ENCODE peak calls at places on chromosomes 13 and 19, in ten cellular contexts. D is esophagus muscularis mucosa, H is upper lobe of left lung, L is sigmoid colon, Z is breast epithelium, W is stomach, E is endothelial cell of umbilical vein, Q is GM23338, M is transverse colon, A is prostate gland. S is an unnamed sample.

GRCh38 chr19:45934551-45935230 is 20.1 kb upstream of the NANOS2 start:
- DNase-seq in D (no peak), H (no peak), L (no peak), Z (no peak), W (no peak), E (no peak), Q (peak), M (no peak), A (no peak), S (no peak)

GRCh38 chr19:39408392-39409206 is 2.0 kb downstream of the ZFP36 start:
- DNase-seq in D (no peak), H (peak), L (peak), Z (peak), W (no peak), E (peak), Q (no peak), M (peak), A (peak), S (no peak)

GRCh38 chr13:44407891-44408290 is 34.3 kb downstream of the SERP2 start:
- DNase-seq in D (no peak), H (no peak), L (no peak), Z (peak), W (no peak), E (no peak), Q (no peak), M (no peak), A (no peak), S (no peak)

GRCh38 chr19:1977116-1977515 is 36.1 kb downstream of the CSNK1G2 start:
- DNase-seq in D (no peak), H (peak), L (no peak), Z (no peak), W (no peak), E (no peak), Q (no peak), M (no peak), A (no peak), S (no peak)

GRCh38 chr19:35360880-35361420 is 2.7 kb downstream of the FFAR3 start:
- DNase-seq in D (peak), H (no peak), L (no peak), Z (no peak), W (no peak), E (no peak), Q (no peak), M (no peak), A (no peak), S (no peak)

GRCh38 chr19:58001895-58002369 is 688 bp downstream of the ZNF606 start:
- DNase-seq in D (no peak), H (no peak), L (no peak), Z (no peak), W (no peak), E (no peak), Q (no peak), M (peak), A (no peak), S (no peak)

GRCh38 chr19:55082023-55082851 is 6.6 kb downstream of the EPS8L1 start:
- DNase-seq in D (no peak), H (peak), L (no peak), Z (no peak), W (no peak), E (peak), Q (peak), M (no peak), A (no peak), S (no peak)

GRCh38 chr13:98190889-98191444 is 13.9 kb upstream of the RNF113B start:
- DNase-seq in D (no peak), H (no peak), L (no peak), Z (no peak), W (no peak), E (no peak), Q (no peak), M (no peak), A (no peak), S (no peak)

GRCh38 chr13:110683203-110683883 is 22.6 kb downstream of the CARS2 start:
- DNase-seq in D (no peak), H (no peak), L (no peak), Z (no peak), W (no peak), E (peak), Q (peak), M (no peak), A (no peak), S (no peak)

GRCh38 chr13:50989476-50989875 is 79.9 kb downstream of the RNASEH2B start:
- DNase-seq in D (no peak), H (no peak), L (no peak), Z (no peak), W (no peak), E (peak), Q (peak), M (no peak), A (no peak), S (no peak)

GRCh38 chr19:44927746-44928145 is 13.3 kb downstream of the APOC1 start:
- DNase-seq in D (no peak), H (no peak), L (no peak), Z (no peak), W (no peak), E (no peak), Q (no peak), M (no peak), A (no peak), S (no peak)

GRCh38 chr19:38878575-38879399 is 712 bp upstream of the RINL start:
- DNase-seq in D (no peak), H (no peak), L (no peak), Z (no peak), W (no peak), E (no peak), Q (peak), M (no peak), A (no peak), S (no peak)

GRCh38 chr19:11044436-11044835 is 44.8 kb upstream of the LDLR start:
- DNase-seq in D (no peak), H (no peak), L (no peak), Z (no peak), W (no peak), E (no peak), Q (no peak), M (no peak), A (no peak), S (no peak)

GRCh38 chr13:108742681-108743080 is 113.3 kb downstream of the MYO16 start:
- DNase-seq in D (no peak), H (no peak), L (no peak), Z (no peak), W (no peak), E (no peak), Q (no peak), M (no peak), A (no peak), S (no peak)

GRCh38 chr19:47272448-47273312 is 2.0 kb upstream of the INAFM1 start:
- DNase-seq in D (peak), H (no peak), L (peak), Z (peak), W (peak), E (no peak), Q (peak), M (peak), A (peak), S (no peak)

GRCh38 chr19:18000981-18001836 is 6.8 kb upstream of the ARRDC2 start:
- DNase-seq in D (peak), H (peak), L (peak), Z (peak), W (peak), E (peak), Q (peak), M (peak), A (peak), S (peak)

GRCh38 chr13:110209950-110210603 is 96.9 kb downstream of the COL4A1 start:
- DNase-seq in D (no peak), H (no peak), L (no peak), Z (no peak), W (no peak), E (no peak), Q (no peak), M (no peak), A (no peak), S (no peak)

GRCh38 chr19:47274891-47275865 is 493 bp downstream of the INAFM1 start:
- DNase-seq in D (no peak), H (no peak), L (peak), Z (no peak), W (no peak), E (peak), Q (peak), M (peak), A (no peak), S (no peak)

GRCh38 chr19:47644743-47645499 is 36.0 kb downstream of the BICRA start:
- DNase-seq in D (no peak), H (no peak), L (no peak), Z (no peak), W (no peak), E (no peak), Q (no peak), M (no peak), A (no peak), S (no peak)

GRCh38 chr19:18644144-18645034 is 7.6 kb downstream of the KLHL26 start:
- DNase-seq in D (no peak), H (no peak), L (no peak), Z (peak), W (no peak), E (no peak), Q (no peak), M (no peak), A (no peak), S (no peak)

GRCh38 chr13:93296584-93296983 is 70.0 kb downstream of the GPC6 start:
- DNase-seq in D (no peak), H (no peak), L (no peak), Z (no peak), W (no peak), E (no peak), Q (no peak), M (no peak), A (no peak), S (no peak)

GRCh38 chr13:93418398-93418797 is 191.8 kb downstream of the GPC6 start:
- DNase-seq in D (no peak), H (no peak), L (no peak), Z (no peak), W (no peak), E (no peak), Q (no peak), M (no peak), A (no peak), S (no peak)

GRCh38 chr19:42132030-42132628 is at the start of gene POU2F2:
- DNase-seq in D (no peak), H (peak), L (no peak), Z (peak), W (peak), E (no peak), Q (peak), M (peak), A (no peak), S (no peak)

GRCh38 chr19:13633109-13633508 is 126.8 kb upstream of the CACNA1A start:
- DNase-seq in D (no peak), H (no peak), L (no peak), Z (no peak), W (peak), E (peak), Q (peak), M (peak), A (no peak), S (no peak)

GRCh38 chr13:89401209-89401810 is 1730.1 kb downstream of the SLITRK5 start:
- DNase-seq in D (no peak), H (no peak), L (no peak), Z (no peak), W (no peak), E (peak), Q (peak), M (no peak), A (no peak), S (no peak)

GRCh38 chr13:106344318-106344717 is 191.1 kb downstream of the EFNB2 start:
- DNase-seq in D (no peak), H (no peak), L (no peak), Z (no peak), W (no peak), E (no peak), Q (no peak), M (no peak), A (no peak), S (no peak)

GRCh38 chr13:102970542-102970941 is 95.7 kb downstream of the SLC10A2 start:
- DNase-seq in D (peak), H (no peak), L (no peak), Z (no peak), W (no peak), E (no peak), Q (no peak), M (no peak), A (no peak), S (no peak)

GRCh38 chr13:79194272-79194671 is 211.8 kb downstream of the RBM26 start:
- DNase-seq in D (no peak), H (no peak), L (no peak), Z (no peak), W (no peak), E (no peak), Q (no peak), M (peak), A (no peak), S (no peak)

GRCh38 chr13:107993239-107993948 is 221.9 kb downstream of the LIG4 start:
- DNase-seq in D (no peak), H (no peak), L (no peak), Z (no peak), W (no peak), E (no peak), Q (no peak), M (no peak), A (no peak), S (no peak)

GRCh38 chr13:51271528-51272070 is 49.4 kb downstream of the FAM124A start:
- DNase-seq in D (no peak), H (no peak), L (no peak), Z (no peak), W (no peak), E (no peak), Q (no peak), M (no peak), A (peak), S (no peak)

GRCh38 chr13:84433024-84433423 is 550.8 kb upstream of the SLITRK1 start:
- DNase-seq in D (no peak), H (no peak), L (no peak), Z (no peak), W (no peak), E (no peak), Q (no peak), M (no peak), A (no peak), S (no peak)

GRCh38 chr13:113839536-113840204 is 24.2 kb downstream of the GAS6 start:
- DNase-seq in D (no peak), H (peak), L (no peak), Z (no peak), W (peak), E (no peak), Q (no peak), M (peak), A (no peak), S (no peak)

GRCh38 chr13:114068723-114069322 is 63.6 kb downstream of the RASA3 start:
- DNase-seq in D (no peak), H (peak), L (peak), Z (no peak), W (no peak), E (peak), Q (no peak), M (peak), A (no peak), S (no peak)

GRCh38 chr19:52258426-52258825 is 11.0 kb upstream of the ZNF766 start:
- DNase-seq in D (no peak), H (no peak), L (no peak), Z (no peak), W (no peak), E (no peak), Q (no peak), M (no peak), A (no peak), S (no peak)

GRCh38 chr19:33302974-33303790 is 848 bp upstream of the CEBPA start:
- DNase-seq in D (no peak), H (peak), L (peak), Z (peak), W (peak), E (peak), Q (peak), M (peak), A (peak), S (peak)

GRCh38 chr19:15913830-15914229 is 16.0 kb upstream of the CYP4F2 start:
- DNase-seq in D (peak), H (no peak), L (no peak), Z (no peak), W (no peak), E (no peak), Q (no peak), M (no peak), A (no peak), S (peak)
- TF ChIP-seq POLR2AphosphoS5 in D (no peak), H (no peak), L (no peak), Z (no peak), W (no peak), E (no peak), Q (no peak), M (no peak), A (no peak), S (no peak)

GRCh38 chr19:3687774-3688706 is 12.2 kb downstream of the PIP5K1C start:
- DNase-seq in D (no peak), H (peak), L (no peak), Z (peak), W (peak), E (no peak), Q (peak), M (peak), A (peak), S (no peak)
- H3K4me3 ChIP-seq in D (peak), H (no peak), L (no peak), Z (peak), W (peak), E (no peak), Q (peak), M (peak), A (peak), S (no peak)

GRCh38 chr13:40125336-40125735 is 469.9 kb downstream of the COG6 start:
- DNase-seq in D (no peak), H (no peak), L (no peak), Z (no peak), W (no peak), E (no peak), Q (no peak), M (no peak), A (no peak), S (no peak)

GRCh38 chr13:40124648-40125045 is 469.2 kb downstream of the COG6 start:
- DNase-seq in D (no peak), H (no peak), L (no peak), Z (no peak), W (no peak), E (no peak), Q (no peak), M (no peak), A (no peak), S (no peak)

GRCh38 chr13:40121711-40122110 is 466.2 kb downstream of the COG6 start:
- DNase-seq in D (no peak), H (no peak), L (no peak), Z (no peak), W (no peak), E (no peak), Q (no peak), M (no peak), A (no peak), S (no peak)

GRCh38 chr13:40126301-40127085 is 471.0 kb downstream of the COG6 start:
- DNase-seq in D (no peak), H (no peak), L (no peak), Z (no peak), W (no peak), E (no peak), Q (no peak), M (no peak), A (no peak), S (peak)

GRCh38 chr13:40123962-40124647 is 468.6 kb downstream of the COG6 start:
- DNase-seq in D (no peak), H (no peak), L (no peak), Z (no peak), W (no peak), E (no peak), Q (no peak), M (no peak), A (no peak), S (no peak)
- TF ChIP-seq POLR2AphosphoS5 in D (no peak), H (no peak), L (no peak), Z (no peak), W (no peak), E (no peak), Q (no peak), M (no peak), A (no peak), S (no peak)

DNA sequence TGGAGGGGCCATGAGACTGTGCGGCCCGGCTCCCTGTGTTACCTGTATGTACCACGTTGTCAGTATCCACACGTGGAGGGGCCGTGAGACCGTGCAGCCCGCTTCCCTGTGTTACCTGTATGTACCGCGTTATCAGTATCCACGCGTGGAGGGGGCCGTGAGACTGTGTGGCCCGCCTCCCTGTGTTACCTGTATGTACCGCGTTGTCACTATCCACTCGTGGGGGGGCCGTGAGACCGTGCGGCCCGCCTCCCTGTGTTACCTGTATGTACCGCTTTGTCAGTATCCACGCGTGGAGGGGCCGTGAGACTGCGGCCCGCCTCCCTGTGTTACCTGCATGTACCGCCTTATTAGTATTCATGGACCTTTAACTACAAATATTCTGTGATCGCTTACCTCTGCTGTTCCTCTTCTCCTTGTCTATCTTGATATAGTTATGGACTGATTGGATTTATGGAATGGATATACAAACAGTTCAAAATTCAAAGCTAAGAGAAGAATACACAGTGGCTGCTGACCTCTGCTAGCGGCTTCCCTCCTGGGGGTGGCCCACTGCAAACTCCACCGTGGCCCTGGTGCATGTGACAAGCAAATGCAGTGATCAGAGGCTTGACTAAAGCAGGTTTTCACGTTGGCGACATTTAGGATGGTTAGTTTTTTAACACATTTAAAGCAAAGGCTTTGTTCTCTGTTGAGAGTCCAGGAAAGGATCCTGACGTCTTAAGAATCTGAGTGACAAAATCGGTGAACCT is 38.7 kb downstream of the ATP11A start:
- DNase-seq in D (no peak), H (peak), L (peak), Z (no peak), W (no peak), E (no peak), Q (no peak), M (no peak), A (no peak), S (no peak)
- H3K4me3 ChIP-seq in D (no peak), H (no peak), L (no peak), Z (no peak), W (no peak), E (no peak), Q (no peak), M (no peak), A (no peak), S (no peak)